ENCODE peak calls at places on chromosomes 4 and X, in eight cellular contexts. V is BE2C, N is fibroblast of lung, J is endothelial cell of umbilical vein, G is occipital lobe, D is NCI-H345, M is putamen, Z is astrocyte of the spinal cord. P is an unnamed sample.

GRCh38 chr4:48651869-48652447 is 128.1 kb downstream of the FRYL start:
- DNase-seq in V (no peak), D (no peak), Z (peak; percentile 45), G (no peak), J (no peak), M (no peak), N (no peak), P (no peak)

GRCh38 chrX:3728454-3728853 is 15.0 kb upstream of the PRKX start:
- DNase-seq in D (no peak), N (peak; percentile 37), M (no peak), V (no peak), G (no peak), Z (peak; percentile 9), J (no peak), P (no peak)

GRCh38 chr4:81930506-81931238 is 443.1 kb downstream of the HNRNPD start:
- DNase-seq in J (no peak), G (no peak), D (no peak), Z (no peak), N (no peak), M (no peak), V (no peak), P (no peak)

GRCh38 chrX:40772290-40772689 is 36.9 kb upstream of the MED14 start:
- DNase-seq in Z (peak; percentile 60), J (peak; percentile 1), D (no peak), V (no peak), M (no peak), N (peak; percentile 27), G (no peak), P (no peak)

GRCh38 chrX:13750204-13750603 is 15.7 kb downstream of the OFD1 start:
- DNase-seq in M (no peak), Z (peak; percentile 51), N (peak; percentile 60), V (peak; percentile 10), G (no peak), D (peak; percentile 43), J (peak; percentile 35), P (no peak)

GRCh38 chrX:150607200-150607599 is 38.8 kb downstream of the MTM1 start:
- DNase-seq in J (no peak), M (no peak), N (no peak), D (no peak), Z (no peak), V (no peak), G (no peak), P (no peak)

GRCh38 chrX:72307646-72308051 is 1.9 kb upstream of the CITED1 start:
- DNase-seq in D (no peak), V (no peak), Z (no peak), G (no peak), M (no peak), N (no peak), J (no peak), P (no peak)

GRCh38 chr4:123415977-123416376 is 19.4 kb downstream of the SPRY1 start:
- DNase-seq in J (peak; percentile 29), G (no peak), N (no peak), M (no peak), V (no peak), Z (peak; percentile 58), D (no peak), P (no peak)

GRCh38 chr4:125315571-125316390 is 1.0 kb downstream of the FAT4 start:
- DNase-seq in V (peak; percentile 79), D (peak; percentile 45), N (peak; percentile 61), J (peak; percentile 62), Z (peak; percentile 73), G (peak; percentile 20), M (peak; percentile 66), P (peak; percentile 31)

GRCh38 chr4:158946825-158947224 is 156.1 kb upstream of the RAPGEF2 start:
- DNase-seq in V (no peak), N (no peak), D (no peak), G (no peak), M (no peak), Z (no peak), J (no peak), P (no peak)

GRCh38 chr4:153345011-153345981 is 808 bp downstream of the MND1 start:
- DNase-seq in G (no peak), J (peak; percentile 66), V (peak; percentile 40), M (peak; percentile 18), D (peak; percentile 23), Z (peak; percentile 63), N (peak; percentile 69), P (peak; percentile 67)

GRCh38 chrX:30278365-30278764 is 30.8 kb downstream of the NR0B1 start:
- DNase-seq in V (no peak), M (no peak), G (no peak), Z (peak; percentile 22), N (peak; percentile 60), J (no peak), D (no peak), P (no peak)

GRCh38 chr4:92012899-92013867 is 290.6 kb upstream of the GRID2 start:
- DNase-seq in V (no peak), M (no peak), D (no peak), J (no peak), Z (no peak), G (no peak), N (no peak), P (no peak)

GRCh38 chrX:109140463-109140862 is 341.4 kb downstream of the GUCY2F start:
- DNase-seq in N (no peak), M (no peak), G (no peak), J (no peak), V (no peak), D (no peak), Z (no peak), P (no peak)

GRCh38 chr4:142355417-142355930 is 490.6 kb downstream of the INPP4B start:
- DNase-seq in G (no peak), Z (no peak), D (no peak), M (no peak), N (no peak), J (peak; percentile 14), V (no peak), P (no peak)

GRCh38 chr4:3202836-3203820 is 45.8 kb upstream of the MSANTD1 start:
- DNase-seq in V (no peak), D (no peak), G (no peak), J (no peak), Z (no peak), M (no peak), N (peak; percentile 59), P (no peak)

GRCh38 chr4:33961751-33962150 is 2282.6 kb downstream of the ARAP2 start:
- DNase-seq in M (no peak), N (peak; percentile 2), J (no peak), Z (peak; percentile 55), V (no peak), G (no peak), D (no peak), P (no peak)

GRCh38 chr4:156771171-156771837 is 200.3 kb downstream of the PDGFC start:
- DNase-seq in M (peak; percentile 46), G (peak; percentile 17), V (no peak), N (peak; percentile 89), D (peak; percentile 73), J (peak; percentile 88), Z (peak; percentile 78), P (peak; percentile 76)

GRCh38 chr4:145298885-145299284 is 118.5 kb upstream of the OTUD4 start:
- DNase-seq in N (no peak), J (peak; percentile 30), D (no peak), M (no peak), Z (peak; percentile 5), V (no peak), G (no peak), P (no peak)